ENCODE peak calls at places on chromosomes 3 and 15, in six cellular contexts. P is CD8-positive, alpha-beta memory T cell; X is T-cell; S is HT1080; V is ELR; A is GM20000. J is an unnamed sample.

GRCh38 chr15:98649621-98649995 is 1.3 kb downstream of the IGF1R start:
- DNase-seq in A (peak), P (peak), X (peak), S (no peak), V (peak), J (peak)

GRCh38 chr15:57542505-57542817 is 49.2 kb upstream of the MYZAP start:
- DNase-seq in X (no peak), V (no peak), A (no peak), P (no peak), S (no peak), J (no peak)

GRCh38 chr3:158775801-158776399 is 26.0 kb upstream of the MFSD1 start:
- DNase-seq in X (no peak), P (no peak), V (no peak), S (no peak), A (no peak), J (peak)

GRCh38 chr3:42247576-42248027 is 18.4 kb downstream of the CCK start:
- DNase-seq in P (peak), S (peak), V (peak), A (peak), X (peak), J (peak)

GRCh38 chr15:66287461-66288055 is 5.8 kb upstream of the DIS3L start:
- DNase-seq in A (peak), V (peak), X (no peak), S (peak), P (peak), J (peak)

GRCh38 chr3:128603811-128604447 is 46.7 kb downstream of the RPN1 start:
- DNase-seq in X (no peak), P (no peak), A (no peak), V (no peak), S (no peak), J (no peak)

GRCh38 chr3:128060473-128061381 is 8.5 kb downstream of the SEC61A1 start:
- DNase-seq in V (peak), A (no peak), S (peak), X (no peak), P (no peak), J (no peak)

GRCh38 chr3:190425833-190426232 is 23.9 kb downstream of the TMEM207 start:
- DNase-seq in V (no peak), X (no peak), A (no peak), P (no peak), S (no peak), J (no peak)

GRCh38 chr15:89630260-89630659 is 25.0 kb downstream of the KIF7 start:
- DNase-seq in X (no peak), A (no peak), V (no peak), S (no peak), P (no peak), J (no peak)

GRCh38 chr3:30004481-30004880 is 601.9 kb upstream of the TGFBR2 start:
- DNase-seq in V (no peak), A (no peak), X (no peak), S (no peak), P (no peak), J (no peak)

GRCh38 chr15:61097057-61097456 is 132.0 kb downstream of the RORA start:
- DNase-seq in S (no peak), P (no peak), X (no peak), A (no peak), V (no peak), J (no peak)

GRCh38 chr3:71690222-71690821 is 34.9 kb downstream of the EIF4E3 start:
- DNase-seq in V (peak), X (no peak), A (no peak), P (no peak), S (peak), J (no peak)

GRCh38 chr3:66153961-66154923 is 66.6 kb upstream of the SLC25A26 start:
- DNase-seq in V (peak), S (no peak), X (no peak), A (no peak), P (no peak), J (no peak)

GRCh38 chr3:17845026-17845425 is 102.6 kb upstream of the TBC1D5 start:
- DNase-seq in V (no peak), X (no peak), P (no peak), A (no peak), S (no peak), J (no peak)

GRCh38 chr3:10437272-10437994 is 68.0 kb downstream of the ATP2B2 start:
- DNase-seq in X (peak), S (peak), P (peak), V (peak), A (peak), J (peak)

GRCh38 chr15:57932348-57932747 is 133.2 kb downstream of the ALDH1A2 start:
- DNase-seq in S (no peak), X (no peak), A (no peak), V (no peak), P (no peak), J (no peak)

GRCh38 chr15:89119489-89120478 is 31.5 kb downstream of the ABHD2 start:
- DNase-seq in X (no peak), A (no peak), P (no peak), S (no peak), V (peak), J (no peak)

J was measured in GM12865.